ENCODE peak calls at places on chromosomes 5 and 9, in four cellular contexts. B, V, D and X are unnamed samples.

GRCh38 chr5:179914032-179914755 is 6.5 kb upstream of the TBC1D9B start:
- DNase-seq in D (no peak), V (peak; percentile 36), B (no peak), X (peak; percentile 59)

GRCh38 chr9:120730661-120731514 is 16.6 kb upstream of the MEGF9 start:
- DNase-seq in D (peak; percentile 30), B (peak; percentile 91), V (peak; percentile 97), X (peak; percentile 86)

GRCh38 chr9:8857330-8858249 is 1058.0 kb upstream of the DMAC1 start:
- DNase-seq in V (peak; percentile 62), B (no peak), D (no peak), X (peak; percentile 54)

GRCh38 chr9:18386091-18386490 is 87.9 kb upstream of the ADAMTSL1 start:
- DNase-seq in B (no peak), D (no peak), V (no peak), X (no peak)

GRCh38 chr9:97514531-97514930 is 13.1 kb downstream of the TMOD1 start:
- DNase-seq in D (no peak), B (no peak), V (no peak), X (no peak)

GRCh38 chr9:95609426-95609825 is 92.7 kb upstream of the PTCH1 start:
- DNase-seq in D (no peak), B (no peak), V (no peak), X (no peak)

GRCh38 chr5:175889910-175890684 is 18.7 kb downstream of the CPLX2 start:
- DNase-seq in V (peak; percentile 8), B (no peak), D (no peak), X (no peak)

GRCh38 chr9:14627513-14627912 is 65.7 kb downstream of the ZDHHC21 start:
- DNase-seq in B (no peak), D (no peak), V (no peak), X (no peak)

GRCh38 chr9:16970321-16970720 is 99.9 kb upstream of the BNC2 start:
- DNase-seq in D (no peak), V (peak; percentile 68), B (no peak), X (peak; percentile 85)

GRCh38 chr9:109269839-109270238 is 51.0 kb downstream of the EPB41L4B start:
- DNase-seq in B (no peak), D (no peak), V (no peak), X (no peak)

GRCh38 chr9:123933401-123933800 is 3.5 kb upstream of the DENND1A start:
- DNase-seq in V (peak; percentile 54), B (no peak), D (peak; percentile 53), X (peak; percentile 84)
- TF ChIP-seq CTCF in V (no peak), B (no peak), D (no peak), X (no peak)

GRCh38 chr5:135033026-135033861 is 784 bp downstream of the PITX1 start:
- DNase-seq in V (peak; percentile 47), D (no peak), B (peak; percentile 10), X (peak; percentile 12)

GRCh38 chr5:135033866-135034185 is 202 bp downstream of the PITX1 start:
- DNase-seq in V (no peak), D (no peak), B (no peak), X (peak; percentile 12)

GRCh38 chr5:135031813-135032612 is 2.0 kb downstream of the PITX1 start:
- DNase-seq in V (peak; percentile 25), B (no peak), D (no peak), X (no peak)

GRCh38 chr5:135031146-135031812 is 2.7 kb downstream of the PITX1 start:
- DNase-seq in D (no peak), B (no peak), V (no peak), X (no peak)

GRCh38 chr5:135032613-135033025 is 1.4 kb downstream of the PITX1 start:
- DNase-seq in B (no peak), V (no peak), D (no peak), X (no peak)
- H3K4me3 ChIP-seq in B (peak overlapping the region; percentile 89), V (peak overlapping the region; percentile 67), D (peak overlapping the region; percentile 95), X (no peak overlapping the region)

DNA sequence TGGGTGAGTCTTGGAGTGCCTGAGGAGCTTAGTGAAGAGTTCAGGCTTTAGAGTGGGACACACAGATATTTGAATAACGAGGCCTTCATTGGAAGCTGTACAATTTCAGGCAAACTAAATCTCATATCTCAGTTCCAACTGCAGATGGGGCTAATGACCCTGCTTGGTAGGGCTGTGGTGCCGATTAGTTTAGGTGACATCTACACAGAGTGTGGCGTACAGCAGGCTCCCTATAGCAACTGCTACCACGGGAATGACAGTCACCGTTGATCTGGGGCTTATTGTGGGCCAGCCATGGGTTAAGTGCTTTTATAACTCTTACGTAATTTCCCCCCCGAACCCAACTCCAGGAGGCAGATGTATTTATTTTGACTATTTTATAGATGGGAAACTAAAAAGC is 70.8 kb downstream of the FAT2 start:
- DNase-seq in D (no peak), V (no peak), B (no peak), X (no peak)
- TF ChIP-seq CTCF in D (no peak), V (no peak), B (no peak), X (no peak)

DNA sequence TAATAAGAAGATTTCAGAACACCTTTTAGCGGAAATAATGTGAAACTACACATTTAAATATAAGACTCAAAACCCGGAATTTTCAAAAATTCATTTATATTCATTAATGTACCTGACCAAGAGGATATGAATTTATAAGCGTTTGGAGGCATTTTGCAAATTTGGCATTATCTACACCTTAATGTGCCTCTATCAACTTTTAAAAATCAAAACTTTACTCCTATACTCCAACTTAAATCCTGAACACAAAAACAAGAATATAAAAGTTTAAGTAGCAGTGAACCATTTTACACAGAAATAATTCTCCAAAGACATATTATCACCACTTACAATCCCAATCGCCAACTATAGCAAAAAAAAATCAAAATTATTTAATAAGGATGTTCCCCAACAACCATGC is 3.9 kb downstream of the ZNF608 start:
- DNase-seq in D (no peak), B (no peak), V (no peak), X (no peak)
- H3K4me3 ChIP-seq in D (peak overlapping the region; percentile 62), B (peak overlapping the region; percentile 77), V (peak overlapping the region; percentile 62), X (peak overlapping the region; percentile 63)

GRCh38 chr5:136075339-136075885 is 46.6 kb downstream of the TGFBI start:
- DNase-seq in V (no peak), D (no peak), B (no peak), X (no peak)
- TF ChIP-seq CTCF in V (peak; percentile 9), D (no peak), B (peak; percentile 20), X (no peak)

GRCh38 chr5:141150215-141150992 is 547 bp downstream of the PCDHB6 start:
- DNase-seq in V (no peak), D (no peak), B (no peak), X (no peak)
- H3K4me3 ChIP-seq in V (no peak overlapping the region), D (no peak overlapping the region), B (no peak overlapping the region), X (no peak overlapping the region)

DNA sequence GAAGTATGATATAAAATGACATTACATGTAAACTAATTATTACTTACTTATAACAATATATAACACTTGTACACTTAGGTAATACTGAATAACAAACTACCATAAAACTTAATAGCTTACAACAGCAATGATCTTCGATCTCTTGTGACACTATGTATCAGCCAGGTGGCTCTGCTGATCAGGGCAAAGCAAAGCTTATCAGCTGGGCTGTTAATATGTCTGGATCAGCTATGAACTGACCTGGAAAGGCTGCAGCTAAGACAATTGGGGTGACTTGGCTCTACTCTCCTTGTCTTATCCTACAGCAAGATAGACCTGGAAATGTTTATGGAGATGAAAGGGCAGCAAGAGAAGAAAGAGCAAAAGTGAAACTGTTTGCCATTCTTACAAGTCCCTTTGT is 511.3 kb downstream of the TLR4 start:
- DNase-seq in V (no peak), D (no peak), B (no peak), X (no peak)
- TF ChIP-seq CTCF in V (no peak), D (no peak), B (no peak), X (no peak)